ENCODE peak calls at places on chromosomes 13 and 19, in ten cellular contexts. R is H1; X is lower leg skin; W is right lobe of liver; M is cardiac fibroblast; E is heart left ventricle; Y is CD8-positive, alpha-beta T cell; C is neural crest cell; B is B cell; U is fibroblast of lung. F is an unnamed sample.
A peak's percentile ranks its signal among the peaks of the same experiment; 100 is the strongest.

GRCh38 chr19:5358173-5358800 is 17.7 kb upstream of the PTPRS start:
- DNase-seq in R (no peak), X (no peak), W (no peak), M (peak; percentile 20), E (no peak), Y (no peak), C (no peak), B (no peak), U (no peak), F (no peak)

GRCh38 chr13:109336730-109337129 is 449.7 kb downstream of the IRS2 start:
- DNase-seq in R (no peak), X (no peak), W (no peak), M (peak; percentile 90), E (no peak), Y (no peak), C (no peak), B (no peak), U (peak; percentile 57), F (peak; percentile 82)

GRCh38 chr19:52638601-52639000 is 446 bp upstream of the ZNF83 start:
- DNase-seq in R (no peak), X (peak; percentile 14), W (peak; percentile 51), M (no peak), E (peak; percentile 41), Y (no peak), C (no peak), B (no peak), U (no peak), F (peak; percentile 62)

GRCh38 chr19:53703361-53703760 is 71.6 kb downstream of the DPRX start:
- DNase-seq in R (no peak), X (no peak), W (no peak), M (no peak), E (no peak), Y (no peak), C (no peak), B (no peak), U (no peak), F (no peak)

GRCh38 chr19:4310247-4311121 is 6.1 kb downstream of the FSD1 start:
- DNase-seq in R (peak; percentile 84), X (no peak), W (no peak), M (peak; percentile 10), E (no peak), Y (no peak), C (no peak), B (no peak), U (no peak), F (no peak)

GRCh38 chr19:38173324-38174041 is 50.5 kb downstream of the DPF1 start:
- DNase-seq in R (no peak), X (peak; percentile 72), W (no peak), M (no peak), E (peak; percentile 86), Y (no peak), C (no peak), B (no peak), U (peak; percentile 4), F (no peak)

GRCh38 chr19:27752530-27753184 is 1460.3 kb downstream of the UQCRFS1 start:
- DNase-seq in R (no peak), X (no peak), W (no peak), M (no peak), E (no peak), Y (no peak), C (no peak), B (no peak), U (no peak), F (no peak)

GRCh38 chr19:8655340-8655709 is 24.9 kb downstream of the NFILZ start:
- DNase-seq in R (no peak), X (no peak), W (no peak), M (no peak), E (no peak), Y (peak; percentile 41), C (no peak), B (peak; percentile 45), U (no peak), F (no peak)

GRCh38 chr13:111050539-111050879 is 64.6 kb upstream of the ARHGEF7 start:
- DNase-seq in R (no peak), X (no peak), W (no peak), M (no peak), E (no peak), Y (no peak), C (no peak), B (no peak), U (no peak), F (no peak)

GRCh38 chr13:105346141-105346766 is 1189.2 kb downstream of the EFNB2 start:
- DNase-seq in R (no peak), X (no peak), W (no peak), M (peak; percentile 80), E (no peak), Y (no peak), C (no peak), B (no peak), U (peak; percentile 70), F (peak; percentile 34)

GRCh38 chr19:12731337-12731736 is 3.1 kb downstream of the TRIR start:
- DNase-seq in R (no peak), X (no peak), W (no peak), M (no peak), E (no peak), Y (no peak), C (no peak), B (no peak), U (no peak), F (no peak)

GRCh38 chr19:12730054-12730453 is 4.4 kb downstream of the TRIR start:
- DNase-seq in R (no peak), X (no peak), W (no peak), M (no peak), E (no peak), Y (no peak), C (no peak), B (peak; percentile 43), U (no peak), F (no peak)

GRCh38 chr19:12736854-12737665 is at the start of gene GET3:
- DNase-seq in R (peak; percentile 87), X (peak; percentile 97), W (peak; percentile 90), M (peak; percentile 100), E (peak; percentile 92), Y (peak; percentile 70), C (peak; percentile 71), B (peak; percentile 85), U (peak; percentile 100), F (peak; percentile 100)

GRCh38 chr19:12733907-12734214 is 623 bp downstream of the TRIR start:
- DNase-seq in R (no peak), X (no peak), W (no peak), M (no peak), E (no peak), Y (no peak), C (no peak), B (no peak), U (no peak), F (no peak)

DNA sequence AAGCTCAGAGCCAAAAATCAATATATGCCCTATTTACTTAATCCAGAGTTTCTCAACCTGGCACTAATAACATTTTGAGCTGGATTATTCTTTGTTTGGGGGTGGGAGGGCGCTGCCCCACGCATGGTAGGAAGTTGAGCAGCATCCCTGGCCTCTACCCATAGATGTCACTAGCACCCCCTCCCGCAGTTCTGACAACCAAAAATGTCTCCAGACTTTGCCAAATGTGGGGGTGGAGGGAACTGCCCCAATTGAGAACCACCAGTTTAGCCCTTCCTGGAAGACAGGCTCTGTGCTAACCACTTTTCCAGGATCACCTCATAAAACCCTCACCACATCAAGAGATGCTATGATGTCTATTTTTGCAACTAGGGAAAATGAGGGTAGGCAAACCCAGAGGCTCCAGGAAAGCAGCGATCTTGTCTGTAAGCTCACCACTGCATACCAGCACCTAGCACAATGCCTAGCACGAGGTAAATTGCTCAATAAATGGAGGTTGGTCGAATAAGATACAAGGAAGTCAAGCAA is 1.1 kb downstream of the TRIR start:
- DNase-seq in R (no peak), X (no peak), W (peak; percentile 79), M (peak; percentile 59), E (no peak), Y (no peak), C (no peak), B (peak; percentile 54), U (peak; percentile 45), F (peak; percentile 61)
- TF ChIP-seq CTCF in R (peak; percentile 51), X (no peak), W (peak; percentile 45), M (peak; percentile 54), E (peak; percentile 29), Y (peak; percentile 34), C (peak; percentile 41), B (peak; percentile 69), U (peak; percentile 40), F (peak; percentile 41)

GRCh38 chr13:37985281-37985680 is 115.7 kb upstream of the TRPC4 start:
- DNase-seq in R (no peak), X (no peak), W (no peak), M (no peak), E (no peak), Y (no peak), C (no peak), B (no peak), U (no peak), F (no peak)

GRCh38 chr13:37981932-37982331 is 112.4 kb upstream of the TRPC4 start:
- DNase-seq in R (no peak), X (no peak), W (no peak), M (no peak), E (no peak), Y (no peak), C (no peak), B (no peak), U (no peak), F (no peak)

GRCh38 chr13:37978680-37979079 is 109.1 kb upstream of the TRPC4 start:
- DNase-seq in R (no peak), X (no peak), W (no peak), M (no peak), E (no peak), Y (no peak), C (no peak), B (no peak), U (no peak), F (no peak)

DNA sequence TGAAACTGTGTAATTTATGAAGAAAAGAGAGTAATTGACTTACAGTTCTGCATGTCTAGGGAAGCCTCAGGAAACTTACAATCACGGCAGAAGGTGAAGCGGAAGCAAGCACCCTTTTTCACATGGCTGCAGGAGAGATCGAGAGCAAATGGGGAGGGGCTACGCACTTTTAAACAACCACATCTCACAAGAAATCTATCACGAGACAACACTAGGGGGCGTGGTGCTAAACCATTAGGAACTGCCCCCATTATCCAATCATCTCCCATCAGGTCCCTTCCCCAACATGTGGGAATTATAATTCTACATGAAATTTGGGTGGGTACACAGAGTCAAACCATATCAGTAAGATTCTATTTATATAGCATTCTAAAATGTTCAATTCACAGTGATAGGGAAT is 114.8 kb upstream of the TRPC4 start:
- DNase-seq in R (no peak), X (no peak), W (no peak), M (no peak), E (no peak), Y (no peak), C (no peak), B (no peak), U (no peak), F (no peak)
- TF ChIP-seq CTCF in R (peak; percentile 18), X (no peak), W (peak; percentile 7), M (no peak), E (no peak), Y (no peak), C (peak; percentile 38), B (no peak), U (no peak), F (no peak)

GRCh38 chr13:30676672-30677071 is 58.7 kb upstream of the ALOX5AP start:
- DNase-seq in R (no peak), X (no peak), W (no peak), M (peak; percentile 58), E (no peak), Y (no peak), C (no peak), B (no peak), U (peak; percentile 21), F (peak; percentile 30)
- TF ChIP-seq CTCF in R (no peak), X (no peak), W (no peak), M (peak; percentile 60), E (peak; percentile 17), Y (no peak), C (peak; percentile 25), B (no peak), U (peak; percentile 41), F (peak; percentile 46)

GRCh38 chr19:11227201-11227886 is 12.1 kb upstream of the ANGPTL8 start:
- DNase-seq in R (peak; percentile 94), X (no peak), W (no peak), M (peak; percentile 15), E (no peak), Y (no peak), C (no peak), B (no peak), U (no peak), F (no peak)
- TF ChIP-seq CTCF in R (peak; percentile 83), X (no peak), W (peak; percentile 14), M (peak; percentile 6), E (peak; percentile 12), Y (no peak), C (no peak), B (no peak), U (no peak), F (peak; percentile 4)